ENCODE peak calls at places on chromosomes 7 and 10, in ten cellular contexts. G is GF-D8; M is posterior cingulate gyrus; J is glutamatergic neuron; U is pancreas; B is AG08396; N is stimulated activated CD4-positive, alpha-beta T cell treated with anti-CD3 and anti-CD28 coated beads, Interleukin-12 subunit alpha, Interleukin-12 subunit beta, amount 100 ng/mL, for 4 hours; V is retina; T is HEK293T; E is naive thymus-derived CD4-positive, alpha-beta T cell. R is an unnamed sample.

GRCh38 chr10:92381543-92381954 is 90.6 kb downstream of the MARCHF5 start:
- DNase-seq in J (no peak), B (no peak), U (no peak), V (no peak), T (no peak), N (no peak), M (no peak), E (no peak), G (no peak), R (no peak)

GRCh38 chr7:2757904-2758672 is 70.1 kb downstream of the AMZ1 start:
- DNase-seq in N (peak; percentile 57), V (peak; percentile 15), J (no peak), U (no peak), B (peak; percentile 81), G (peak; percentile 87), M (no peak), E (no peak), T (peak; percentile 55), R (no peak)

GRCh38 chr7:79515358-79515757 is 61.9 kb upstream of the MAGI2 start:
- DNase-seq in B (no peak), U (no peak), M (no peak), G (no peak), T (no peak), N (no peak), V (no peak), J (no peak), E (no peak), R (no peak)

GRCh38 chr7:1946025-1946424 is 275.9 kb downstream of the ELFN1 start:
- DNase-seq in B (no peak), T (no peak), G (no peak), E (no peak), J (peak; percentile 12), M (peak; percentile 41), V (no peak), U (no peak), N (no peak), R (no peak)

GRCh38 chr10:3777876-3778707 is 6.9 kb downstream of the KLF6 start:
- DNase-seq in T (no peak), G (no peak), N (no peak), E (no peak), M (no peak), V (no peak), B (no peak), U (no peak), J (no peak), R (no peak)

GRCh38 chr10:15719899-15720634 is at the start of gene ITGA8:
- DNase-seq in J (peak; percentile 79), T (peak; percentile 67), V (peak; percentile 75), B (peak; percentile 70), U (no peak), N (no peak), E (no peak), G (no peak), M (no peak), R (no peak)

GRCh38 chr7:139701908-139702307 is 75.9 kb downstream of the HIPK2 start:
- DNase-seq in T (no peak), U (no peak), V (no peak), J (no peak), N (no peak), B (no peak), E (no peak), M (no peak), G (no peak), R (no peak)

GRCh38 chr7:132773527-132773956 is 197.3 kb upstream of the PLXNA4 start:
- DNase-seq in B (no peak), E (no peak), J (no peak), N (no peak), M (no peak), T (no peak), G (no peak), U (no peak), V (no peak), R (no peak)

GRCh38 chr7:66504131-66504530 is 124.5 kb upstream of the KCTD7 start:
- DNase-seq in J (no peak), B (no peak), G (no peak), V (no peak), N (no peak), T (no peak), U (no peak), M (no peak), E (no peak), R (no peak)

GRCh38 chr10:76675951-76676587 is 961.5 kb downstream of the KCNMA1 start:
- DNase-seq in T (no peak), B (peak; percentile 33), V (no peak), M (peak; percentile 83), U (no peak), N (no peak), G (no peak), E (no peak), J (no peak), R (no peak)

GRCh38 chr7:137667633-137668387 is 179.0 kb downstream of the DGKI start:
- DNase-seq in B (peak; percentile 67), M (no peak), J (no peak), T (no peak), V (no peak), E (no peak), U (no peak), G (no peak), N (no peak), R (no peak)

GRCh38 chr7:123120286-123120685 is 79.5 kb downstream of the SLC13A1 start:
- DNase-seq in U (no peak), V (no peak), E (no peak), M (no peak), N (no peak), T (no peak), G (no peak), J (no peak), B (no peak), R (no peak)

GRCh38 chr10:251982-252582 is 116.8 kb downstream of the ZMYND11 start:
- DNase-seq in G (no peak), V (no peak), J (no peak), M (no peak), B (no peak), T (no peak), N (no peak), E (no peak), U (no peak), R (no peak)

GRCh38 chr7:99829520-99830160 is 1.8 kb downstream of the CYP3A43 start:
- DNase-seq in B (no peak), M (no peak), E (no peak), J (no peak), V (no peak), G (no peak), U (no peak), N (no peak), T (no peak), R (no peak)

GRCh38 chr10:70662362-70663220 is 9.7 kb upstream of the ADAMTS14 start:
- DNase-seq in B (peak; percentile 52), G (no peak), V (no peak), J (no peak), N (no peak), T (no peak), M (no peak), E (no peak), U (no peak), R (peak; percentile 8)

R was measured in right lobe of liver.